ENCODE peak calls at places on chromosome 14, in seven cellular contexts. K, A, S, N, Z, M and E are unnamed samples.

GRCh38 chr14:30960216-30960615 is 65.2 kb upstream of the AP4S1 start:
- DNase-seq in S (peak; percentile 20), K (no peak), A (no peak), N (no peak), M (no peak), Z (no peak), E (no peak)

GRCh38 chr14:35050652-35051051 is 4.6 kb downstream of the FAM177A1 start:
- DNase-seq in A (no peak), N (no peak), Z (no peak), K (no peak), M (no peak), S (no peak), E (no peak)

GRCh38 chr14:53964249-53964648 is 7.6 kb upstream of the BMP4 start:
- DNase-seq in Z (no peak), S (no peak), M (no peak), K (no peak), N (no peak), A (no peak), E (no peak)

GRCh38 chr14:24157331-24157730 is 3.7 kb upstream of the IRF9 start:
- DNase-seq in Z (no peak), A (no peak), N (no peak), K (no peak), S (no peak), M (no peak), E (no peak)

GRCh38 chr14:106372870-106373657 is 846.7 kb downstream of the TMEM121 start:
- DNase-seq in M (peak; percentile 91), A (peak; percentile 21), Z (no peak), N (peak; percentile 68), S (peak; percentile 90), K (peak; percentile 77), E (peak; percentile 93)

GRCh38 chr14:51691176-51691575 is 39.5 kb downstream of the FRMD6 start:
- DNase-seq in N (no peak), A (no peak), M (no peak), K (no peak), Z (no peak), S (no peak), E (no peak)

GRCh38 chr14:66284346-66284745 is 201.8 kb upstream of the CCDC196 start:
- DNase-seq in S (no peak), N (no peak), K (no peak), M (no peak), A (no peak), Z (no peak), E (no peak)

GRCh38 chr14:99595524-99595923 is 8.5 kb downstream of the CCDC85C start:
- DNase-seq in S (no peak), A (no peak), M (no peak), K (no peak), Z (no peak), N (no peak), E (no peak)

GRCh38 chr14:49892301-49892635 is 614 bp upstream of the ARF6 start:
- DNase-seq in M (no peak), A (no peak), N (peak; percentile 30), K (no peak), S (peak; percentile 69), Z (peak; percentile 72), E (peak; percentile 60)

GRCh38 chr14:31336646-31337045 is 83.7 kb downstream of the HEATR5A start:
- DNase-seq in K (no peak), Z (no peak), N (no peak), S (no peak), M (no peak), A (no peak), E (no peak)

GRCh38 chr14:90487031-90487430 is 90.2 kb downstream of the CALM1 start:
- DNase-seq in A (peak; percentile 31), M (no peak), N (no peak), Z (peak; percentile 24), K (peak; percentile 58), S (no peak), E (no peak)

GRCh38 chr14:66395300-66395699 is 90.9 kb upstream of the CCDC196 start:
- DNase-seq in Z (no peak), M (no peak), N (no peak), K (no peak), A (no peak), S (peak; percentile 25), E (peak; percentile 58)

GRCh38 chr14:100072783-100073346 is 7.6 kb downstream of the EVL start:
- DNase-seq in K (peak; percentile 77), Z (no peak), M (no peak), S (peak; percentile 79), N (no peak), A (no peak), E (peak; percentile 76)

GRCh38 chr14:55689971-55690871 is 110.2 kb downstream of the KTN1 start:
- DNase-seq in A (no peak), K (no peak), S (no peak), M (no peak), N (no peak), Z (no peak), E (no peak)

GRCh38 chr14:45838597-45838996 is 585.6 kb upstream of the MIS18BP1 start:
- DNase-seq in M (no peak), A (no peak), N (peak; percentile 1), K (no peak), S (no peak), Z (no peak), E (no peak)

GRCh38 chr14:91545946-91546716 is 36.0 kb upstream of the PPP4R3A start:
- DNase-seq in K (no peak), A (no peak), Z (no peak), S (no peak), M (no peak), N (no peak), E (no peak)

GRCh38 chr14:71905031-71905430 is 27.2 kb upstream of the RGS6 start:
- DNase-seq in M (no peak), Z (no peak), N (no peak), A (no peak), S (no peak), K (no peak), E (no peak)

GRCh38 chr14:59439256-59440015 is 25.7 kb downstream of the GPR135 start:
- DNase-seq in K (no peak), Z (no peak), A (no peak), N (no peak), M (no peak), S (no peak), E (no peak)

GRCh38 chr14:90393966-90394365 is 2.9 kb upstream of the CALM1 start:
- DNase-seq in K (no peak), S (no peak), N (no peak), A (no peak), Z (no peak), M (no peak), E (no peak)

GRCh38 chr14:64801800-64802199 is 77.9 kb downstream of the SPTB start:
- DNase-seq in K (no peak), A (no peak), Z (no peak), N (no peak), S (peak; percentile 24), M (no peak), E (peak; percentile 48)

GRCh38 chr14:100593751-100594624 is 6.8 kb upstream of the BEGAIN start:
- DNase-seq in N (no peak), S (no peak), K (no peak), A (peak; percentile 7), M (peak; percentile 77), Z (no peak), E (no peak)

GRCh38 chr14:68978550-68978911 is 571 bp downstream of the ACTN1 start:
- DNase-seq in K (peak; percentile 70), A (peak; percentile 71), S (peak; percentile 55), M (peak; percentile 95), Z (no peak), N (peak; percentile 46), E (peak; percentile 65)

GRCh38 chr14:72480465-72481243 is 413.2 kb downstream of the DPF3 start:
- DNase-seq in S (no peak), K (no peak), M (peak; percentile 3), Z (no peak), N (no peak), A (no peak), E (no peak)

GRCh38 chr14:71206766-71207371 is 299.6 kb downstream of the PCNX1 start:
- DNase-seq in K (no peak), S (no peak), Z (peak; percentile 78), M (no peak), N (no peak), A (peak; percentile 55), E (no peak)